ENCODE peak calls at places on chromosomes 2 and 18, in seven cellular contexts. One of them, this sample, is unnamed.

GRCh38 chr2:186879312-186879711 is 30.3 kb upstream of the ZSWIM2 start:
- DNase-seq in H1: no peak
- DNase-seq in K562: no peak
- DNase-seq in GM12892: no peak
- DNase-seq in SK-N-SH: no peak
- DNase-seq in GM12878: no peak
- DNase-seq in HepG2: no peak
- DNase-seq in this sample: no peak

GRCh38 chr2:125658583-125658982 is 997.4 kb upstream of the GYPC start:
- DNase-seq in H1: no peak
- DNase-seq in K562: no peak
- DNase-seq in GM12892: no peak
- DNase-seq in SK-N-SH: no peak
- DNase-seq in GM12878: no peak
- DNase-seq in HepG2: no peak
- DNase-seq in this sample: no peak

GRCh38 chr2:177763532-177764265 is 308.9 kb downstream of the PDE11A start:
- DNase-seq in H1: peak
- DNase-seq in K562: peak
- DNase-seq in GM12892: peak
- DNase-seq in SK-N-SH: peak
- DNase-seq in GM12878: no peak
- DNase-seq in HepG2: peak
- DNase-seq in this sample: peak

GRCh38 chr2:30264236-30264635 is 32.9 kb downstream of the LBH start:
- DNase-seq in H1: no peak
- DNase-seq in K562: no peak
- DNase-seq in GM12892: no peak
- DNase-seq in SK-N-SH: no peak
- DNase-seq in GM12878: no peak
- DNase-seq in HepG2: no peak
- DNase-seq in this sample: no peak

GRCh38 chr2:12702661-12703121 is 14.0 kb upstream of the TRIB2 start:
- DNase-seq in H1: no peak
- DNase-seq in K562: no peak
- DNase-seq in GM12892: no peak
- DNase-seq in SK-N-SH: no peak
- DNase-seq in GM12878: no peak
- DNase-seq in HepG2: no peak
- DNase-seq in this sample: no peak

GRCh38 chr18:13809521-13810252 is 14.3 kb upstream of the MC5R start:
- DNase-seq in H1: no peak
- DNase-seq in K562: no peak
- DNase-seq in GM12892: no peak
- DNase-seq in SK-N-SH: no peak
- DNase-seq in GM12878: no peak
- DNase-seq in HepG2: no peak
- DNase-seq in this sample: no peak

GRCh38 chr2:178521304-178522150 is 41.3 kb downstream of the PLEKHA3 start:
- DNase-seq in H1: no peak
- DNase-seq in K562: no peak
- DNase-seq in GM12892: no peak
- DNase-seq in SK-N-SH: no peak
- DNase-seq in GM12878: no peak
- DNase-seq in HepG2: no peak
- DNase-seq in this sample: no peak

GRCh38 chr2:217809736-217810135 is 193.1 kb downstream of the TNS1 start:
- DNase-seq in H1: no peak
- DNase-seq in K562: no peak
- DNase-seq in GM12892: no peak
- DNase-seq in SK-N-SH: no peak
- DNase-seq in GM12878: no peak
- DNase-seq in HepG2: no peak
- DNase-seq in this sample: no peak

GRCh38 chr2:11914455-11914854 is 168.0 kb downstream of the LPIN1 start:
- DNase-seq in H1: no peak
- DNase-seq in K562: no peak
- DNase-seq in GM12892: no peak
- DNase-seq in SK-N-SH: no peak
- DNase-seq in GM12878: no peak
- DNase-seq in HepG2: no peak
- DNase-seq in this sample: no peak

GRCh38 chr18:26307161-26307773 is 81.0 kb downstream of the TAF4B start:
- DNase-seq in H1: no peak
- DNase-seq in K562: peak
- DNase-seq in GM12892: peak
- DNase-seq in SK-N-SH: peak
- DNase-seq in GM12878: peak
- DNase-seq in HepG2: peak
- DNase-seq in this sample: peak

GRCh38 chr2:88637464-88637863 is 10.2 kb upstream of the EIF2AK3 start:
- DNase-seq in H1: no peak
- DNase-seq in K562: no peak
- DNase-seq in GM12892: no peak
- DNase-seq in SK-N-SH: no peak
- DNase-seq in GM12878: no peak
- DNase-seq in HepG2: no peak
- DNase-seq in this sample: no peak

GRCh38 chr2:172084484-172084733 is 898 bp upstream of the DLX1 start:
- DNase-seq in H1: no peak
- DNase-seq in K562: no peak
- DNase-seq in GM12892: no peak
- DNase-seq in SK-N-SH: no peak
- DNase-seq in GM12878: no peak
- DNase-seq in HepG2: no peak
- DNase-seq in this sample: no peak

GRCh38 chr18:58005036-58005435 is 39.0 kb upstream of the NEDD4L start:
- DNase-seq in H1: no peak
- DNase-seq in K562: peak
- DNase-seq in GM12892: no peak
- DNase-seq in SK-N-SH: no peak
- DNase-seq in GM12878: no peak
- DNase-seq in HepG2: no peak
- DNase-seq in this sample: no peak
- TF ChIP-seq TAF1 in H1: no peak
- TF ChIP-seq TAF1 in K562: no peak
- TF ChIP-seq TAF1 in GM12892: no peak
- TF ChIP-seq TAF1 in SK-N-SH: no peak
- TF ChIP-seq TAF1 in GM12878: no peak
- TF ChIP-seq TAF1 in HepG2: no peak
- TF ChIP-seq TAF1 in this sample: no peak

DNA sequence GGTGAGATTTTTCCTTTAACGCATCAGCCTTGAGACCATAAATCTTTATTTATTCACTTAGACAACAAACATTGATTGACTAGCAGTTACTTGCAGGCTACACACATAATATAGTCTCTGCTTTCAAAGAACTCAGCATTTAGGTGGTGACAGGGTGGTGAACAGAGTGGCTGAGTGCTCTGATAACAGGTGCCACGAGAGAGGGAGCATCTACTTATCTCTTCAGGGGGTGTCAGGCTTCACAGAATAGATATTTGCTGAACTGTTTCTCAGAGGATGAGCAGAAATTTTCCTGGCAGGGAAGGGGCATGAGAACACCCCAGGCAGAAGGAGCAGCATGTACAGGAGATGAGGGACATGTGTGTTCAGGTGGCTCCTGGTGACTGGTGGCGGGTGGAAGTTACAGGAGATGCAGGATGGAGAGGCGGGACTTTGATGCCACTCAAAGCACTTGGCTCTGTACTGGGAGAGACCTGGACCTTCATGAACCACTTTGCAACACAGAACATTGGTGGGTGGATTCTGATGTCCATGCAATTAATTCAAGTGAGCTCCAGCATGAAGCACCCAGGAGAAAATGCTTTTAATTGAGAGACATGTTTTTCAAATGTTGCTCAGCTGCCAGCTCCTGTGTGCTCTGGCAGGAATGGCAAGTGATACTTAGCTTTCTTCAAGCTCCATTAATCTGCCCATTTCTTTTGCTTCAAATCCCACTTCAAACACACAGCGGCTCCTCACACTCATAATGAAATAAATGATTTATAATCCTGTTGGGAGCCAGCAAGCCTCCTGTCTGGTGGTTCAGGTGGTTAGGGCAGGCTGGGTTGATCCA is 248.9 kb downstream of the MYCN start:
- DNase-seq in H1: no peak
- DNase-seq in K562: no peak
- DNase-seq in GM12892: no peak
- DNase-seq in SK-N-SH: no peak
- DNase-seq in GM12878: no peak
- DNase-seq in HepG2: no peak
- DNase-seq in this sample: no peak
- TF ChIP-seq POLR2AphosphoS5 in H1: no peak
- TF ChIP-seq POLR2AphosphoS5 in K562: no peak
- TF ChIP-seq POLR2AphosphoS5 in GM12892: no peak
- TF ChIP-seq POLR2AphosphoS5 in SK-N-SH: no peak
- TF ChIP-seq POLR2AphosphoS5 in GM12878: no peak
- TF ChIP-seq POLR2AphosphoS5 in HepG2: no peak
- TF ChIP-seq POLR2AphosphoS5 in this sample: no peak

DNA sequence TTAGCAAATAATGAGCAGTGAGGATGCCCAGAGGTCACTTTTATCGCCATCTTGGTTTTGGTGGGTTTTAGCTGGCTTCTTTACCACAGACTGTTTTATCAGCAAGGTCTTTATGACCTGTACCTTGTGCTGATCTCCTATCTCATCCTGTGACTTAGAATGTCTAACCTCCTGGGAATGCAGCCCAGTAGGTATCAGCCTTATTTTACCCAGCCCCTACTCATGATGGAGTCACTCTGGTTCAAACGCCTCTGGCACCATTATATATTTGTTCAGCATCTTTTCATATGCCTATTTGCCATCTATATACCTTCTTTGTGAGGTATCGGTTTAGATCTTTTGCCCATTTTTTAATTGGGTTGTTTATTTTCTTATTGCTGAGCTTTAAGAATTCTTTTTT is 7.2 kb upstream of the CCNT2 start:
- DNase-seq in H1: no peak
- DNase-seq in K562: no peak
- DNase-seq in GM12892: no peak
- DNase-seq in SK-N-SH: no peak
- DNase-seq in GM12878: no peak
- DNase-seq in HepG2: no peak
- DNase-seq in this sample: no peak
- TF ChIP-seq TAF1 in H1: no peak
- TF ChIP-seq TAF1 in K562: no peak
- TF ChIP-seq TAF1 in GM12892: no peak
- TF ChIP-seq TAF1 in SK-N-SH: no peak
- TF ChIP-seq TAF1 in GM12878: no peak
- TF ChIP-seq TAF1 in HepG2: no peak
- TF ChIP-seq TAF1 in this sample: no peak

DNA sequence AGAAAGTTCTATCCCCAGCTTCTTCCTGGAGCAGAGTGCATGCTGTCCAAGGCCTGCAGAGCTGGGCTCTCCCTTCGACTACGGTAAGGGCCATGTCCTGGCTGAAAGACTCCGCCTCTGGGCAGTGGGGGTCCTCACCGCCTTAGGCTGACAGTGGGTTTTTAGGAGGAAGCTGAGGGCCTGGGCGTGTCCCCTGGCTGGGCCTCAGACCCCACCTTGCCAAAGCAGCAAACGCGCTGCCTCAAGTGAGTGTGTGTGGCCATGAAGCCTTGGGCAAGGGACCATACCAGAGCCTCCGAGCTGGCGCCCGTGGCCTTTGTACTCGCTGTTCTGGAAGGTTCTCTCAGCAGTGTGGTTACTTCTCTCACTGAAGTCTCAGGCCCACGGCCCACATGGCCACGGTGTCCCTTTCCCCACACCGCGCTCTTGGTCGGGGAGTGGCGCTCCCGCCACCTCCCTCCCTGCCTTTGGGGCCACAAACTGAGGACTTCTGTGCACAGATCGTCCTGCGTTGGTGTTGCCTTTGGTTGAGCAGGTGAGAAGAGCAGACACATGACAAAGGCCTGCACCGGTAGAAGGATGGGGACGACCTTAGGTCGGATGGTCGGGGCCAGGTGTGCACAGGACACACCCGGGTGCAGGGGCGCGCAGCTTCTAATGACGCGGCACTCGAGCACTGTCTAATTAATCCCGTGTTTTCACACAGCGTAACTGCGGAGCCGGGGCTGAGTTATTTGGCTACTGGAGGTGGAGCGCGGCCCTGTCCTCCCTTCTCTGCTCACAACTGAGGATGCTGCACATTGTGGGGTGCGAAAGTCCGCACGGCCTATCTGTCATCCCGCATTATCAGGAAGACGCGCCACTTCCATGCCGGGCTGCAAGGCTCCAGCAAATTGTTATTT is 121.6 kb downstream of the PTGR3 start:
- DNase-seq in H1: peak
- DNase-seq in K562: no peak
- DNase-seq in GM12892: no peak
- DNase-seq in SK-N-SH: no peak
- DNase-seq in GM12878: no peak
- DNase-seq in HepG2: no peak
- DNase-seq in this sample: no peak
- TF ChIP-seq POLR2AphosphoS5 in H1: no peak
- TF ChIP-seq POLR2AphosphoS5 in K562: no peak
- TF ChIP-seq POLR2AphosphoS5 in GM12892: no peak
- TF ChIP-seq POLR2AphosphoS5 in SK-N-SH: no peak
- TF ChIP-seq POLR2AphosphoS5 in GM12878: no peak
- TF ChIP-seq POLR2AphosphoS5 in HepG2: no peak
- TF ChIP-seq POLR2AphosphoS5 in this sample: no peak

DNA sequence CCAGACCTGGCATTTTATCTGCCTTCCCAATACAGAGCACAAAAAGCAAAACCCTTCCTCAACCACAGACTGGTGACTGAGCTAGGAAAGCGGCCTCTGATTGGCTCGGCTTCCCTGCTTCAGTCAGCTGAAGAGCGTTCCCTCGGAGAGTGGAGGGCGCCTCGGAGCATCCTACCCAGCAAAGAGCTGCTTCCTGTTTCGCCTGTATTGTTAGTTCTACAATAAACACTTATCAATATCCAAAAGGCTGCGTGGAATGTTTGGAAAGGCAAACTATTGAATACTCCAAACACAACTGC is 125.0 kb downstream of the CACNB4 start:
- DNase-seq in H1: peak
- DNase-seq in K562: no peak
- DNase-seq in GM12892: no peak
- DNase-seq in SK-N-SH: peak
- DNase-seq in GM12878: no peak
- DNase-seq in HepG2: peak
- DNase-seq in this sample: no peak
- TF ChIP-seq TAF1 in H1: no peak
- TF ChIP-seq TAF1 in K562: no peak
- TF ChIP-seq TAF1 in GM12892: no peak
- TF ChIP-seq TAF1 in SK-N-SH: no peak
- TF ChIP-seq TAF1 in GM12878: no peak
- TF ChIP-seq TAF1 in HepG2: no peak
- TF ChIP-seq TAF1 in this sample: no peak